ENCODE peak calls at places on chromosomes 2 and 18, in four cellular contexts. O is K562, N is HepG2, V is GM12878. R is an unnamed sample.
A peak's percentile ranks its signal among the peaks of the same experiment; 100 is the strongest.

GRCh38 chr2:173898996-173899395 is 66.2 kb downstream of the SP3 start:
- DNase-seq in O (no peak), N (no peak), V (peak; percentile 28), R (no peak)

GRCh38 chr2:96107883-96108551 is 8.4 kb downstream of the ADRA2B start:
- DNase-seq in V (no peak), O (no peak), N (no peak), R (peak; percentile 38)

GRCh38 chr2:12083081-12083569 is 336.7 kb downstream of the LPIN1 start:
- DNase-seq in N (no peak), V (no peak), O (no peak), R (no peak)

GRCh38 chr2:159926695-159927094 is 128.7 kb upstream of the CD302 start:
- DNase-seq in V (no peak), O (no peak), N (no peak), R (peak; percentile 16)

GRCh38 chr2:212517693-212518092 is 20.9 kb downstream of the ERBB4 start:
- DNase-seq in O (no peak), N (no peak), V (no peak), R (no peak)

GRCh38 chr18:75141734-75142133 is 67.2 kb downstream of the PTGR3 start:
- DNase-seq in N (no peak), V (no peak), O (no peak), R (no peak)

GRCh38 chr2:232458661-232459418 is 2.9 kb downstream of the ALPI start:
- DNase-seq in V (no peak), N (no peak), O (no peak), R (no peak)

GRCh38 chr18:49028801-49029506 is 78.2 kb upstream of the SMAD7 start:
- DNase-seq in N (no peak), O (no peak), V (no peak), R (no peak)

GRCh38 chr18:58449366-58449935 is 179.4 kb downstream of the ALPK2 start:
- DNase-seq in N (peak; percentile 12), V (no peak), O (no peak), R (no peak)

GRCh38 chr18:74128114-74128513 is 19.5 kb downstream of the FBXO15 start:
- DNase-seq in O (no peak), N (no peak), V (no peak), R (no peak)

GRCh38 chr2:172822585-172822984 is 86.9 kb downstream of the RAPGEF4 start:
- DNase-seq in N (no peak), V (no peak), O (no peak), R (no peak)

GRCh38 chr18:55419939-55420664 is 167.9 kb downstream of the TCF4 start:
- DNase-seq in O (no peak), V (no peak), N (no peak), R (no peak)

GRCh38 chr2:128716371-128716770 is 397.7 kb upstream of the HS6ST1 start:
- DNase-seq in V (no peak), O (no peak), N (no peak), R (no peak)

GRCh38 chr2:182818541-182819308 is 47.7 kb downstream of the FRZB start:
- DNase-seq in N (no peak), V (no peak), O (no peak), R (peak; percentile 20)

GRCh38 chr2:127917916-127918315 is 32.2 kb upstream of the AMMECR1L start:
- DNase-seq in O (no peak), V (no peak), N (no peak), R (no peak)

GRCh38 chr2:109123586-109124201 is 5.3 kb upstream of the SH3RF3 start:
- DNase-seq in V (no peak), O (no peak), N (no peak), R (no peak)

GRCh38 chr2:41717883-41718282 is 329.9 kb upstream of the PKDCC start:
- DNase-seq in N (no peak), O (no peak), V (no peak), R (no peak)

GRCh38 chr2:30691948-30692828 is 115.1 kb downstream of the CAPN13 start:
- DNase-seq in N (no peak), O (no peak), V (no peak), R (no peak)

GRCh38 chr2:72181616-72182015 is 34.0 kb upstream of the CYP26B1 start:
- DNase-seq in V (no peak), O (no peak), N (no peak), R (no peak)

GRCh38 chr18:80180778-80181564 is 66.3 kb downstream of the PARD6G start:
- DNase-seq in N (no peak), V (no peak), O (no peak), R (no peak)

GRCh38 chr2:139225961-139226360 is 445.8 kb upstream of the NXPH2 start:
- DNase-seq in V (no peak), N (no peak), O (no peak), R (no peak)

GRCh38 chr2:111209045-111209514 is 88.4 kb downstream of the BCL2L11 start:
- DNase-seq in V (peak; percentile 97), N (no peak), O (no peak), R (no peak)

GRCh38 chr2:10344105-10345066 is 41.7 kb downstream of the HPCAL1 start:
- DNase-seq in O (no peak), V (no peak), N (no peak), R (no peak)

GRCh38 chr2:175039031-175039430 is 33.9 kb upstream of the CHN1 start:
- DNase-seq in V (no peak), O (no peak), N (peak; percentile 15), R (no peak)

GRCh38 chr2:112749755-112750559 is 14.5 kb downstream of the CKAP2L start:
- DNase-seq in N (peak; percentile 62), O (peak; percentile 63), V (no peak), R (peak; percentile 85)

GRCh38 chr2:157216421-157216965 is 41.0 kb upstream of the GALNT5 start:
- DNase-seq in O (no peak), V (no peak), N (no peak), R (no peak)

DNA sequence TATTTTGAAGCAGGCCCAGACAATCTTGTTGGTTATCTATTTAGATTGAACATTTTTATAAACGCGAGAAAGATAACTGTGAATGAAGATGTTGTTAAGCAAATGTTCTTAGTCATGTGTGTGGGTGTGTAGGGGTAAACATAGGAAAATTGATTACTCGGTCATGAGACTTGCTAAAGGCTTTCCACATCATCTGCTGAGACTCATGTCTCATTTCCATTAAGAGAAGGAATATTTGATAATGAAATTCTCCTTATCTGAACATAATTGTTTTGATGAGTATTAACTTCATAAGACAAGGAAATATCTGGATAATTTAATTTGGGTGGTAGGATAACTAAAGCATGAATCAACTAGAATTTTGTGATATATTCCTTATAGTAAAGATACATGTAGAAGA is 19.7 kb downstream of the CCDC102B start:
- DNase-seq in O (no peak), N (no peak), V (no peak), R (no peak)
- TF ChIP-seq ESRRA in O (no peak), N (no peak), V (no peak), R (no peak)

GRCh38 chr2:143581989-143582719 is 452.9 kb downstream of the ARHGAP15 start:
- DNase-seq in V (no peak), O (no peak), N (no peak), R (no peak)
- TF ChIP-seq ETV6 in V (no peak), O (no peak), N (no peak), R (no peak)

DNA sequence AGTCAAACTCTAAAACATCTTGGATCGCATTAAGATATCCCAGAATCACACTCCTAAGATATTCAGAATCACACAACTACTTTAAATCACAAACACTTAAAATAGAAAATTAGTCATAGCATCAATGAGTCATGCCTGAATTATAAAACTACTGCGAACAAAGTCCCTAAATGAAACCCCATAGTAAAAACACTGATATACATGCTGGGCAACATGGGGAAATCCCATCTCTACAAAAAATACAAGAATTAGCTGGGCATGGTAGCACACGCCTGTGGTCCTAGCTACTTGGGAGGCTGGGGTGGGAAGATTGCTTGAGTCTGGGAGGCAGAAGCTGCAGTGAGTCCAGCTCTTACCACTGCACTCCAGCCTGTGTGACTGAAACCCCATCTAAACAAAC is 101.7 kb downstream of the COBLL1 start:
- DNase-seq in V (no peak), N (no peak), O (no peak), R (no peak)
- TF ChIP-seq ESRRA in V (no peak), N (no peak), O (no peak), R (no peak)

GRCh38 chr2:231297108-231297908 is 98.2 kb upstream of the B3GNT7 start:
- DNase-seq in N (peak; percentile 63), V (peak; percentile 36), O (peak; percentile 62), R (peak; percentile 73)
- TF ChIP-seq ETV6 in N (no peak), V (no peak), O (no peak), R (no peak)

R was measured in WTC11.